ENCODE peak calls at places on chromosomes 6 and 20, in seven cellular contexts. S, X, B, Z, L, A and W are unnamed samples.

GRCh38 chr6:111477481-111477938 is 5.5 kb downstream of the REV3L start:
- DNase-seq in S (no peak), X (no peak), B (no peak), Z (no peak), L (no peak), A (peak; percentile 68), W (no peak)

GRCh38 chr6:47206626-47207025 is 103.1 kb downstream of the TNFRSF21 start:
- DNase-seq in S (no peak), X (no peak), B (no peak), Z (no peak), L (no peak), A (no peak), W (no peak)

GRCh38 chr20:8476023-8476422 is 344.0 kb downstream of the PLCB1 start:
- DNase-seq in S (no peak), X (no peak), B (no peak), Z (no peak), L (no peak), A (no peak), W (no peak)

GRCh38 chr6:57069920-57070331 is 20.1 kb upstream of the ZNF451 start:
- DNase-seq in S (no peak), X (no peak), B (no peak), Z (no peak), L (no peak), A (no peak), W (no peak)

GRCh38 chr6:7815716-7816115 is 89.8 kb downstream of the BMP6 start:
- DNase-seq in S (no peak), X (no peak), B (no peak), Z (no peak), L (no peak), A (no peak), W (no peak)

GRCh38 chr20:4112490-4113420 is 97.4 kb upstream of the RNF24 start:
- DNase-seq in S (no peak), X (peak; percentile 86), B (no peak), Z (no peak), L (peak; percentile 65), A (no peak), W (no peak)

GRCh38 chr20:64090165-64090564 is 6.0 kb upstream of the LKAAEAR1 start:
- DNase-seq in S (no peak), X (no peak), B (peak; percentile 26), Z (no peak), L (no peak), A (peak; percentile 67), W (no peak)

GRCh38 chr20:41228858-41229257 is 88.7 kb downstream of the ZHX3 start:
- DNase-seq in S (no peak), X (no peak), B (no peak), Z (no peak), L (peak; percentile 35), A (no peak), W (no peak)

GRCh38 chr20:692044-692443 is 16.4 kb upstream of the SCRT2 start:
- DNase-seq in S (no peak), X (no peak), B (no peak), Z (no peak), L (no peak), A (no peak), W (no peak)

GRCh38 chr20:4159765-4160490 is 144.6 kb upstream of the RNF24 start:
- DNase-seq in S (no peak), X (no peak), B (no peak), Z (no peak), L (no peak), A (no peak), W (no peak)

GRCh38 chr20:63778857-63779256 is 39.3 kb downstream of the SLC2A4RG start:
- DNase-seq in S (no peak), X (no peak), B (peak; percentile 64), Z (peak; percentile 30), L (no peak), A (no peak), W (no peak)

GRCh38 chr6:14921878-14922277 is 324.0 kb upstream of the JARID2 start:
- DNase-seq in S (no peak), X (no peak), B (no peak), Z (no peak), L (peak; percentile 32), A (no peak), W (no peak)

GRCh38 chr6:14921170-14921569 is 324.7 kb upstream of the JARID2 start:
- DNase-seq in S (no peak), X (peak; percentile 34), B (peak; percentile 89), Z (peak; percentile 82), L (peak; percentile 63), A (no peak), W (no peak)

GRCh38 chr6:14917511-14917910 is 328.4 kb upstream of the JARID2 start:
- DNase-seq in S (no peak), X (no peak), B (no peak), Z (no peak), L (no peak), A (no peak), W (no peak)

GRCh38 chr6:14917101-14917500 is 328.8 kb upstream of the JARID2 start:
- DNase-seq in S (no peak), X (no peak), B (no peak), Z (no peak), L (peak; percentile 29), A (no peak), W (peak; percentile 16)

DNA sequence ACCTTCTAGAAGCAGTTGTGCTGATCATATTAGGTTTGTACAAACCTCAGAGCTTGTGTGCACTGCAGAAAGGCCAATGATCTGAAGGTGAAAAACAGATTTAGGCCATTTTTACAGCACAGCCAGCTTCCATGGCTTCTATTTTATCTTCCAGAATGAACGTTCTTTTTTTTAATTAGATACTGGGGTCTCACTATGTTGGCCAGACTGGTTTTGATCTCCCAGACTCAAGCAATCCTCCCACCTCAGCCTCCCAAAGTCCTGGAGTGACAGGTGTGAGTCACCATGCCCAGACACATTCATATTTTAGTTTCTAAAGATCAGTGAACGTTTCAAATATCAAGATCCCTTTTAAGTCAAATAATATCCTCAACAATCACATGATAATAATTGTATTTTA is 326.8 kb upstream of the JARID2 start:
- DNase-seq in S (no peak), X (no peak), B (no peak), Z (no peak), L (no peak), A (no peak), W (no peak)
- H3K27ac ChIP-seq in S (no peak overlapping the region), X (no peak overlapping the region), B (no peak overlapping the region), Z (no peak overlapping the region), L (no peak overlapping the region), A (no peak overlapping the region), W (no peak overlapping the region)

DNA sequence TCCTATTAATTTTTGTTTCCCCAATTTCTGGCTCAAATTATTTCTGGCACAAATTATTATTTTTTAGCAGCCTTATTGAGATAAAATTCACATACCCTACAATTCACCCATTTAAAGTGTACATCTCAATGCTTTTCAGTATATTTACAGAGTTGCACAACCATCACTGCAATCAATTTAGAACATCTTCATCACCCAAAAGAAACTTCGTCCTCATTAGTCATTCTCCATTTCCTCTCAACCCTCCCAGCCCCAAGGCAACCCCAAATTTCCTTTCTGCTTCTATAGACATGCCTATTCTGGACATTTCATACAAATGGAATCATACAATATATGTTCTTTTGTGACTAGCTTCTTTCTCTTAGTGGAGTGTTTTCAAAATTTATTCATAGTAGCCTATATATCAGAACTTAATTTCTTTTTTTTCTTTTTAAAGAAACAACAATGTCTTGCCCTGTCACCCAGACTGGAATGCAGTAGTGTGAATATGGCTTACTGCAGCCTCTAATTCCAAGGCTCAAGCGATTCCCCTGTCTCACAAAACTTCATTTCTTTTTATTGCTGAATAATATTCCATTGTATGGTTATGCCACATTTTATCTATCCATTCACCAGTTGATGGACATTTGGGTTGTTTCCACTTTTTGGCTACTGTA is 84.5 kb downstream of the DNAH8 start:
- DNase-seq in S (no peak), X (no peak), B (no peak), Z (no peak), L (no peak), A (no peak), W (no peak)
- H3K27ac ChIP-seq in S (no peak overlapping the region), X (no peak overlapping the region), B (no peak overlapping the region), Z (no peak overlapping the region), L (no peak overlapping the region), A (no peak overlapping the region), W (peak overlapping the region; percentile 66)

GRCh38 chr6:112524071-112524470 is 176.9 kb downstream of the RFPL4B start:
- DNase-seq in S (no peak), X (no peak), B (no peak), Z (no peak), L (no peak), A (no peak), W (no peak)

GRCh38 chr6:112526594-112526993 is 179.5 kb downstream of the RFPL4B start:
- DNase-seq in S (no peak), X (no peak), B (no peak), Z (no peak), L (no peak), A (no peak), W (no peak)

GRCh38 chr6:112522600-112522999 is 175.5 kb downstream of the RFPL4B start:
- DNase-seq in S (no peak), X (no peak), B (no peak), Z (no peak), L (no peak), A (no peak), W (no peak)

DNA sequence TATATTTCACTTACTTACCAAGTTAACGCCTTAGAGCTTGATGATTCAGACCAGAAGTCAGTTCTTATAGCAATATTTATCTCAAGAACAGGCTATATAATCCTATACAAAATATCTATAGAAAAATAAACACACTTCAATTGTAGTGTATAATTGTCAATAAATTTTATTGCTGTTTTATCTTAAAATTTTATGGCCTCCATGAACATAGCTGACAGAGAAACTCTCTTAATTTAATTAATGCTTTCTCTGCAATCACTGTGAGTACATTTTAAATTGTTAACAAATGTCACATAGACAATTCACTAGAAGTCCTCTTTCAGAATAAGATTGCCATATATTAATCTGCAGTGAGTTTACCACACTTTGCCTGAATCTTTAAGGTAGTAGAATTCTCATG is 178.6 kb downstream of the RFPL4B start:
- DNase-seq in S (no peak), X (no peak), B (no peak), Z (no peak), L (no peak), A (no peak), W (no peak)
- H3K27ac ChIP-seq in S (no peak overlapping the region), X (no peak overlapping the region), B (no peak overlapping the region), Z (no peak overlapping the region), L (no peak overlapping the region), A (no peak overlapping the region), W (no peak overlapping the region)

GRCh38 chr20:48326868-48327267 is 500.9 kb downstream of the PREX1 start:
- DNase-seq in S (no peak), X (no peak), B (no peak), Z (no peak), L (no peak), A (no peak), W (no peak)
- H3K27ac ChIP-seq in S (no peak overlapping the region), X (no peak overlapping the region), B (no peak overlapping the region), Z (no peak overlapping the region), L (no peak overlapping the region), A (no peak overlapping the region), W (no peak overlapping the region)